ENCODE peak calls at places on chromosomes 5 and 9, in nine cellular contexts. S, T, A, U, O, D, W, M and C are unnamed samples.

GRCh38 chr5:179265529-179266290 is 79.6 kb downstream of the ADAMTS2 start:
- DNase-seq in O (peak; percentile 4), D (no peak), M (no peak), W (peak; percentile 81), U (peak; percentile 100), T (peak; percentile 80), A (peak; percentile 98), S (peak; percentile 27), C (peak; percentile 26)

GRCh38 chr5:114055318-114055788 is 306.5 kb upstream of the KCNN2 start:
- DNase-seq in S (peak; percentile 47), W (peak; percentile 45), U (peak; percentile 58), M (no peak), A (peak; percentile 45), D (no peak), T (no peak), O (no peak), C (no peak)

GRCh38 chr9:108056805-108057386 is 567.3 kb upstream of the KLF4 start:
- DNase-seq in O (peak; percentile 94), S (no peak), D (no peak), U (peak; percentile 49), A (no peak), W (no peak), T (no peak), M (no peak), C (no peak)

GRCh38 chr5:178249191-178249989 is 16.8 kb upstream of the PHYKPL start:
- DNase-seq in S (no peak), W (no peak), A (no peak), M (no peak), D (no peak), U (peak; percentile 69), O (peak; percentile 74), T (no peak), C (no peak)

GRCh38 chr5:80864706-80865435 is 95.3 kb upstream of the RASGRF2 start:
- DNase-seq in W (no peak), U (no peak), S (no peak), D (peak; percentile 15), T (no peak), M (no peak), A (no peak), O (no peak), C (no peak)

GRCh38 chr5:4627887-4628286 is 512.2 kb upstream of the ADAMTS16 start:
- DNase-seq in D (no peak), A (no peak), O (no peak), W (no peak), U (no peak), T (no peak), M (no peak), S (no peak), C (no peak)

GRCh38 chr9:68794898-68795297 is 89.9 kb downstream of the PIP5K1B start:
- DNase-seq in M (no peak), W (no peak), O (peak; percentile 38), A (no peak), D (no peak), U (no peak), S (no peak), T (no peak), C (no peak)

GRCh38 chr9:81849631-81850259 is 78.5 kb upstream of the SPATA31D4 start:
- DNase-seq in W (no peak), O (peak; percentile 34), S (no peak), A (no peak), D (no peak), T (no peak), U (no peak), M (no peak), C (no peak)

GRCh38 chr9:13915131-13915530 is 398.8 kb downstream of the NFIB start:
- DNase-seq in S (no peak), T (no peak), U (no peak), W (no peak), D (no peak), O (no peak), A (no peak), M (no peak), C (no peak)

GRCh38 chr9:130862217-130862616 is 27.2 kb downstream of the ABL1 start:
- DNase-seq in W (no peak), S (no peak), T (no peak), A (no peak), M (no peak), O (no peak), U (no peak), D (no peak), C (no peak)

GRCh38 chr5:92945630-92946097 is 635.4 kb downstream of the NR2F1-AS1 start:
- DNase-seq in O (no peak), M (no peak), U (peak; percentile 58), S (peak; percentile 43), T (no peak), W (no peak), D (no peak), A (no peak), C (no peak)

GRCh38 chr5:141522301-141522700 is 33.4 kb downstream of the PCDHGC5 start:
- DNase-seq in T (no peak), U (no peak), S (no peak), M (no peak), D (no peak), A (no peak), W (no peak), O (peak; percentile 38), C (no peak)

DNA sequence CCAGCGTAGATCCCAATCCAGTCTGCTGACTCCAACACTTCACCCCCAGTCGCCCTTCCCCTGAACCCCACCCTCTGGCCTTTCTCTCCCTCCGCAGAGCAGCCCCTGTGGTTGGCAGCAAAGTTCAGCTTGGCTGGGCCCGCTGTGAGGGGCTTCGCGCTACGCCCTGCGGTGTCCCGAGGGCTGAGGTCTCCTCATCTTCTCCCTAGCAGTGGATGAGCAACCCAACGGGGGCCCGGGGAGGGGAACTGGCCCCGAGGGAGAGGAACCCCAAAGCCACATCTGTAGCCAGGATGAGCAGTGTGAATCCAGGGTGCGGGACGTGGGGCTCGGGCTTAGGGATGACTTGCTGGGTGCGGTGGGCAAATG is 579 bp downstream of the EGFL7 start:
- DNase-seq in T (no peak), A (no peak), W (no peak), O (no peak), U (no peak), M (no peak), D (no peak), S (no peak), C (no peak)
- H3K27me3 ChIP-seq in T (no peaks in the 10 kb centered on the region), A (no peaks in the 10 kb centered on the region), W (peaks cover 67% of the 10 kb centered on the region), O (no peaks in the 10 kb centered on the region), U (no peaks in the 10 kb centered on the region), M (peaks cover 89% of the 10 kb centered on the region), D (peaks cover 1% of the 10 kb centered on the region), S (no peaks in the 10 kb centered on the region), C (peaks cover 72% of the 10 kb centered on the region)

GRCh38 chr9:19785230-19785629 is 3.6 kb downstream of the SLC24A2 start:
- DNase-seq in O (no peak), W (no peak), D (no peak), S (peak; percentile 48), T (no peak), U (no peak), A (no peak), M (no peak), C (no peak)

GRCh38 chr9:19781240-19781639 is 7.6 kb downstream of the SLC24A2 start:
- DNase-seq in M (no peak), A (no peak), U (no peak), O (no peak), D (no peak), W (no peak), T (no peak), S (no peak), C (no peak)

GRCh38 chr9:19787672-19788071 is 1.2 kb downstream of the SLC24A2 start:
- DNase-seq in A (no peak), O (no peak), T (no peak), U (no peak), M (no peak), W (no peak), S (no peak), D (no peak), C (no peak)

GRCh38 chr9:19782005-19782404 is 6.8 kb downstream of the SLC24A2 start:
- DNase-seq in O (peak; percentile 32), A (no peak), W (no peak), T (no peak), D (no peak), M (no peak), U (peak; percentile 53), S (peak; percentile 56), C (no peak)
- H3K27me3 ChIP-seq in O (no peaks in the 10 kb centered on the region), A (no peaks in the 10 kb centered on the region), W (peaks cover 7% of the 10 kb centered on the region), T (no peaks in the 10 kb centered on the region), D (no peaks in the 10 kb centered on the region), M (no peaks in the 10 kb centered on the region), U (peaks cover 27% of the 10 kb centered on the region), S (no peaks in the 10 kb centered on the region), C (peaks cover 10% of the 10 kb centered on the region)

GRCh38 chr5:50965621-50966362 is 299.4 kb downstream of the PARP8 start:
- DNase-seq in W (no peak), T (no peak), D (no peak), U (no peak), M (no peak), S (no peak), A (no peak), O (no peak), C (no peak)

GRCh38 chr5:50963647-50964584 is 297.5 kb downstream of the PARP8 start:
- DNase-seq in S (no peak), U (no peak), T (no peak), W (no peak), D (peak; percentile 11), A (no peak), M (no peak), O (no peak), C (no peak)

GRCh38 chr5:50966986-50967385 is 300.5 kb downstream of the PARP8 start:
- DNase-seq in A (no peak), W (no peak), S (no peak), D (no peak), M (no peak), O (no peak), U (no peak), T (no peak), C (no peak)

GRCh38 chr5:50958852-50959457 is 292.5 kb downstream of the PARP8 start:
- DNase-seq in T (no peak), O (peak; percentile 44), D (no peak), W (no peak), A (no peak), M (peak; percentile 61), U (peak; percentile 47), S (no peak), C (no peak)

DNA sequence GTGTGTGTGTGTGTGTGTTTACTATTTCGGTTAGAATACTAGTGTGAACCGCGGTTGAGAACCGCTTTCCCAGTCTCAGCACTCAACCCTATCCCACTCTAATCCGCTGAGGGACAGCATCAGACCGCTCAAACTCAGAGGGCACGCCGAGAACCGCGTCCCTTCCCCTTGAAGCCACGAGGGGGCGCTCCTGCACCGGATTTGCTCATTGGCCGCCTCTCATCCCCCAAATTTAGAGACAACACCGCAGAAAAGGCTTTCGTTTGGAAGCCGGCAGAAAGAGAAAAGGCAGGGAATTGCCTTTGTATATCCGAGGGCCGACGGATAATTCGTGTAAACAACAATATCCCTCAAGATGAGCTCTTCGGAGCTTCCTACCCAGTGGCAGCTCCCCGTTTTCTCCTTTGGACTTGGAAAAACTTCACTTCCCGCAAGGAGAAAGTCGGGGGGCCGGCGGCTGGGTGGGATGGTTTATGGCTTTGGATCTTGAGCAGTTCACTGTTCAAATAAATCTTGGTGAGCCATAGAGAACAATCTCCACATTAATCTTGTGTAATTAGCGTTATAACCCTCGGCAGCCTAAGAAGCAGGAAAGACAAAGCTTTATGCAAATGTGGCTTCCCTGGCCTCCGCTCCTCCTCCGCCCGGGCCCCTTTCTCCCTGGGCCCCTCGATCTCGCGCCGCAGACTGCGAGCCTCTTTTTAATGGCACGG is 296.7 kb downstream of the PARP8 start:
- DNase-seq in A (peak; percentile 33), M (peak; percentile 76), S (peak; percentile 68), O (peak; percentile 38), D (peak; percentile 17), W (peak; percentile 64), T (peak; percentile 40), U (peak; percentile 68), C (peak; percentile 42)
- H3K27me3 ChIP-seq in A (peaks cover 57% of the 10 kb centered on the region), M (peaks cover 8% of the 10 kb centered on the region), S (peaks cover 71% of the 10 kb centered on the region), O (peaks cover 10% of the 10 kb centered on the region), D (peaks cover 1% of the 10 kb centered on the region), W (peaks cover 63% of the 10 kb centered on the region), T (no peaks in the 10 kb centered on the region), U (peaks cover 49% of the 10 kb centered on the region), C (peaks cover 59% of the 10 kb centered on the region)

GRCh38 chr9:133986774-133987454 is 5.2 kb downstream of the VAV2 start:
- DNase-seq in A (no peak), U (no peak), M (no peak), T (no peak), S (no peak), D (no peak), O (no peak), W (no peak), C (no peak)
- H3K27me3 ChIP-seq in A (no peaks in the 10 kb centered on the region), U (no peaks in the 10 kb centered on the region), M (peaks cover 11% of the 10 kb centered on the region), T (no peaks in the 10 kb centered on the region), S (peaks cover 7% of the 10 kb centered on the region), D (no peaks in the 10 kb centered on the region), O (no peaks in the 10 kb centered on the region), W (no peaks in the 10 kb centered on the region), C (peaks cover 6% of the 10 kb centered on the region)